ENCODE peak calls at places on chromosomes 12 and 14, in eight cellular contexts. E is NCI-H2171 treated with DMSO at 0.1 percent for 48 hours; G is HS-5; Y is epithelial cell of proximal tubule; K is activated CD8-positive, alpha-beta T cell treated with anti-CD3 and anti-CD28 coated beads, Interleukin-2, amount 10 ng/mL, durations not matched to agents 7 days and 5 days; C is stimulated activated CD4-positive, alpha-beta T cell treated with anti-CD3 and anti-CD28 coated beads, Interleukin-1b, Interleukin-23, amount 100 ng/mL, for 24 hours; S is ovary; O is stimulated activated CD8-positive, alpha-beta memory T cell treated with anti-CD3 and anti-CD28 coated beads, Interleukin-4, amount 100 ng/mL, for 48 hours. L is an unnamed sample.

GRCh38 chr12:131860472-131861260 is 32.5 kb downstream of the MMP17 start:
- DNase-seq in E (peak), G (no peak), Y (peak), K (no peak), C (no peak), S (no peak), O (no peak), L (peak)

GRCh38 chr14:29663281-29663801 is 264.3 kb downstream of the PRKD1 start:
- DNase-seq in E (no peak), G (no peak), Y (no peak), K (no peak), C (no peak), S (no peak), O (no peak), L (no peak)

GRCh38 chr12:62260733-62261683 is 804 bp downstream of the USP15 start:
- DNase-seq in E (peak), G (no peak), Y (no peak), K (peak), C (peak), S (no peak), O (peak), L (peak)

GRCh38 chr12:91219511-91219910 is 36.9 kb upstream of the DCN start:
- DNase-seq in E (no peak), G (peak), Y (peak), K (no peak), C (no peak), S (no peak), O (no peak), L (no peak)

GRCh38 chr12:53181935-53182334 is 1.2 kb upstream of the CSAD start:
- DNase-seq in E (no peak), G (no peak), Y (no peak), K (no peak), C (no peak), S (no peak), O (no peak), L (peak)

GRCh38 chr14:97180304-97181200 is 383.4 kb downstream of the VRK1 start:
- DNase-seq in E (no peak), G (no peak), Y (no peak), K (no peak), C (no peak), S (no peak), O (no peak), L (no peak)

GRCh38 chr12:111443586-111443985 is 37.9 kb downstream of the SH2B3 start:
- DNase-seq in E (no peak), G (no peak), Y (no peak), K (no peak), C (no peak), S (no peak), O (peak), L (no peak)

GRCh38 chr12:26108915-26109314 is 15.9 kb downstream of the BHLHE41 start:
- DNase-seq in E (no peak), G (no peak), Y (no peak), K (no peak), C (no peak), S (no peak), O (no peak), L (no peak)

GRCh38 chr14:88289214-88289613 is 33.9 kb downstream of the KCNK10 start:
- DNase-seq in E (no peak), G (no peak), Y (no peak), K (no peak), C (no peak), S (no peak), O (no peak), L (no peak)

GRCh38 chr12:20946732-20947131 is 136.2 kb downstream of the SLCO1B3 start:
- DNase-seq in E (peak), G (peak), Y (no peak), K (peak), C (no peak), S (no peak), O (peak), L (no peak)